ENCODE peak calls at places on chromosomes 2 and 18, in five cellular contexts. M is fibroblast of pulmonary artery, F is pancreas, E is nephron progenitor cell, B is HFFc6. Y is an unnamed sample.

GRCh38 chr2:111176867-111177266 is 56.2 kb downstream of the BCL2L11 start:
- DNase-seq in E (no peak), M (no peak), B (no peak), F (no peak), Y (no peak)

GRCh38 chr2:47086054-47086471 is 69.0 kb downstream of the STPG4 start:
- DNase-seq in B (no peak), M (no peak), F (no peak), E (no peak), Y (no peak)

GRCh38 chr2:221097568-221097915 is 474.6 kb downstream of the EPHA4 start:
- DNase-seq in F (no peak), E (no peak), B (peak; percentile 26), M (peak; percentile 6), Y (no peak)

GRCh38 chr2:149473538-149473937 is 114.0 kb downstream of the MMADHC start:
- DNase-seq in M (no peak), E (no peak), B (no peak), F (no peak), Y (no peak)

GRCh38 chr2:171272039-171272438 is 111.3 kb upstream of the TLK1 start:
- DNase-seq in E (no peak), M (peak; percentile 91), F (no peak), B (peak; percentile 88), Y (no peak)

GRCh38 chr18:55484773-55485172 is 103.2 kb downstream of the TCF4 start:
- DNase-seq in F (no peak), B (no peak), M (no peak), E (no peak), Y (no peak)

GRCh38 chr2:144449028-144449406 is 70.9 kb downstream of the ZEB2 start:
- DNase-seq in B (no peak), F (no peak), E (peak; percentile 38), M (no peak), Y (no peak)

GRCh38 chr2:105926960-105927678 is 182.4 kb downstream of the NCK2 start:
- DNase-seq in F (no peak), B (no peak), M (no peak), E (no peak), Y (no peak)

GRCh38 chr18:58805482-58806187 is 59.0 kb upstream of the ZNF532 start:
- DNase-seq in M (no peak), F (no peak), E (peak; percentile 21), B (no peak), Y (no peak)

GRCh38 chr18:14945286-14945685 is 197.3 kb downstream of the ANKRD30B start:
- DNase-seq in E (no peak), B (no peak), F (no peak), M (no peak), Y (no peak)

GRCh38 chr2:206230060-206230890 is 44.2 kb upstream of the ZDBF2 start:
- DNase-seq in E (peak; percentile 7), M (no peak), B (peak; percentile 5), F (no peak), Y (no peak)

GRCh38 chr2:138522556-138522955 is 21.0 kb downstream of the SPOPL start:
- DNase-seq in M (no peak), F (no peak), E (no peak), B (no peak), Y (no peak)

GRCh38 chr18:44410740-44411139 is 269.9 kb upstream of the SETBP1 start:
- DNase-seq in E (no peak), F (no peak), B (no peak), M (no peak), Y (no peak)

GRCh38 chr18:47931707-47932103 is 1.2 kb upstream of the SMAD2 start:
- DNase-seq in B (no peak), M (no peak), E (no peak), F (no peak), Y (no peak)
- TF ChIP-seq CTCF in B (no peak), M (no peak), E (no peak), F (no peak), Y (peak; percentile 32)

GRCh38 chr2:85755122-85756027 is 1.6 kb downstream of the ATOH8 start:
- DNase-seq in F (no peak), B (no peak), M (peak; percentile 83), E (peak; percentile 41), Y (no peak)

GRCh38 chr2:85753525-85754312 is at the start of gene ATOH8:
- DNase-seq in F (peak; percentile 85), M (peak; percentile 76), B (peak; percentile 59), E (peak; percentile 69), Y (no peak)

GRCh38 chr2:85753035-85753524 is 711 bp upstream of the ATOH8 start:
- DNase-seq in E (no peak), M (no peak), B (peak; percentile 32), F (no peak), Y (no peak)

GRCh38 chr2:85756195-85756594 is 2.4 kb downstream of the ATOH8 start:
- DNase-seq in B (no peak), F (no peak), E (no peak), M (no peak), Y (no peak)

GRCh38 chr2:85754313-85755095 is 713 bp downstream of the ATOH8 start:
- DNase-seq in B (peak; percentile 66), E (peak; percentile 83), M (peak; percentile 44), F (peak; percentile 74), Y (peak; percentile 77)
- TF ChIP-seq CTCF in B (peak; percentile 58), E (no peak), M (no peak), F (no peak), Y (peak; percentile 54)

DNA sequence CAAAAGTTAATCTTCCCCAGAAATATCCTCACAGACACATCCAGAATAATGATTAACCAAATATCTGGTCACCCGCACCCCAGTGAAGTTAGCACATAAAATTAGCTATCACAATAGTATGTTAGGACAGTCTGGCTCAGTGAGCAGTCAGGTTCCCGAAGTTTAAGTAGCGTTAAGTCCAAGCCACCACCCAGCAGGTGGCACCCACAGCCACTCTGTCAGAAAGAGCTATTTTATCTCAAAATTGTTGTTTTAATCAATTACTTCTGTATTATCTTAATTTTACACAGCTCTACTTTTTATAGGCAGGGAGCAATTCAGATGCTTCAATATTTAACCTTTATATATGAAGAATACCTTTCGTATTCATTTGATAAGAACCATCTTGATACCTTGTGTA is 537.5 kb downstream of the MBD2 start:
- DNase-seq in M (no peak), E (no peak), B (no peak), F (no peak), Y (no peak)
- TF ChIP-seq CTCF in M (no peak), E (no peak), B (no peak), F (no peak), Y (no peak)

DNA sequence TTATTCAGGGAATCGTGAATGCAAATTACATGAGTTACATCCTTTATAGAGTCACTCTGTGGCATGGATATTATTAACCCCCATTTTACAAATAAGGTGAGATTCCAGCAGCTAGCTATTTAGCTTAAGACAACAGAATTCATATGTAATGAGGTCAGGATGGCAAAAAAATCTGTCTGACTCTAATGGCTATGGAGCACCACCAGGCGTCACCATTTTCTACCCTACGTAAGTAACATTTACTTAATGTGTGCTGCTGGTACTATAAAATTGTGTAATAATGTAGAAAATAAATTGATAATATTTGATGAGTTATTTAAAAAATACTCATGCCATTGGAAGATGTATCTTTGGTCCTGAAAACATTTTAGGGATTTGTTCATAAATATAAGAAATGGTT is 2040.1 kb upstream of the LRRTM1 start:
- DNase-seq in B (no peak), F (no peak), E (no peak), M (peak; percentile 40), Y (no peak)
- TF ChIP-seq CTCF in B (peak; percentile 42), F (no peak), E (peak; percentile 31), M (peak; percentile 15), Y (peak; percentile 63)

GRCh38 chr18:50830544-50830943 is 10.7 kb upstream of the MRO start:
- DNase-seq in E (no peak), B (no peak), M (no peak), F (no peak), Y (no peak)
- TF ChIP-seq CTCF in E (no peak), B (no peak), M (no peak), F (no peak), Y (no peak)

GRCh38 chr2:233147829-233148167 is 87.7 kb downstream of the INPP5D start:
- DNase-seq in F (no peak), B (no peak), M (no peak), E (no peak), Y (no peak)

GRCh38 chr2:233145726-233146125 is 85.6 kb downstream of the INPP5D start:
- DNase-seq in E (no peak), B (no peak), F (no peak), M (no peak), Y (no peak)

GRCh38 chr2:233146194-233146593 is 86.1 kb downstream of the INPP5D start:
- DNase-seq in E (no peak), F (no peak), B (no peak), M (no peak), Y (no peak)

GRCh38 chr2:233147136-233147828 is 87.1 kb downstream of the INPP5D start:
- DNase-seq in B (no peak), M (no peak), F (no peak), E (no peak), Y (no peak)

GRCh38 chr2:233148354-233148753 is 88.2 kb downstream of the INPP5D start:
- DNase-seq in M (no peak), B (no peak), E (no peak), F (no peak), Y (no peak)
- TF ChIP-seq CTCF in M (no peak), B (no peak), E (no peak), F (no peak), Y (no peak)

Y was measured in type B pancreatic cell.